ENCODE peak calls at places on chromosomes 16 and 17, in six cellular contexts. One of them, this sample, is unnamed.

GRCh38 chr17:21365016-21365415 is 11.1 kb upstream of the KCNJ12 start:
- DNase-seq in smooth muscle cell of the brain vasculature: no peak
- DNase-seq in NCI-H146: no peak
- DNase-seq in mesendoderm: no peak
- DNase-seq in RWPE1: no peak
- DNase-seq in astrocyte of the hippocampus: no peak
- DNase-seq in this sample: no peak

GRCh38 chr16:70682239-70683145 is 3.4 kb downstream of the MTSS2 start:
- DNase-seq in smooth muscle cell of the brain vasculature: no peak
- DNase-seq in NCI-H146: no peak
- DNase-seq in mesendoderm: peak
- DNase-seq in RWPE1: no peak
- DNase-seq in astrocyte of the hippocampus: no peak
- DNase-seq in this sample: no peak

GRCh38 chr16:59633996-59634579 is 900.0 kb upstream of the GOT2 start:
- DNase-seq in smooth muscle cell of the brain vasculature: no peak
- DNase-seq in NCI-H146: no peak
- DNase-seq in mesendoderm: no peak
- DNase-seq in RWPE1: no peak
- DNase-seq in astrocyte of the hippocampus: peak
- DNase-seq in this sample: peak

GRCh38 chr16:27444015-27444414 is 42.0 kb downstream of the IL21R start:
- DNase-seq in smooth muscle cell of the brain vasculature: no peak
- DNase-seq in NCI-H146: no peak
- DNase-seq in mesendoderm: no peak
- DNase-seq in RWPE1: peak
- DNase-seq in astrocyte of the hippocampus: peak
- DNase-seq in this sample: peak

GRCh38 chr16:89375021-89375420 is 115.3 kb downstream of the ANKRD11 start:
- DNase-seq in smooth muscle cell of the brain vasculature: no peak
- DNase-seq in NCI-H146: no peak
- DNase-seq in mesendoderm: no peak
- DNase-seq in RWPE1: no peak
- DNase-seq in astrocyte of the hippocampus: no peak
- DNase-seq in this sample: no peak

GRCh38 chr17:17890773-17891759 is 54.3 kb upstream of the SREBF1 start:
- DNase-seq in smooth muscle cell of the brain vasculature: peak
- DNase-seq in NCI-H146: peak
- DNase-seq in mesendoderm: peak
- DNase-seq in RWPE1: peak
- DNase-seq in astrocyte of the hippocampus: peak
- DNase-seq in this sample: peak

GRCh38 chr17:15261818-15262290 is 3.3 kb downstream of the PMP22 start:
- DNase-seq in smooth muscle cell of the brain vasculature: no peak
- DNase-seq in NCI-H146: no peak
- DNase-seq in mesendoderm: peak
- DNase-seq in RWPE1: no peak
- DNase-seq in astrocyte of the hippocampus: peak
- DNase-seq in this sample: no peak

GRCh38 chr16:88549671-88550643 is 20.2 kb upstream of the ZC3H18 start:
- DNase-seq in smooth muscle cell of the brain vasculature: no peak
- DNase-seq in NCI-H146: no peak
- DNase-seq in mesendoderm: no peak
- DNase-seq in RWPE1: no peak
- DNase-seq in astrocyte of the hippocampus: no peak
- DNase-seq in this sample: no peak

GRCh38 chr16:5252800-5253199 is 155.2 kb upstream of the EEF2KMT start:
- DNase-seq in smooth muscle cell of the brain vasculature: no peak
- DNase-seq in NCI-H146: no peak
- DNase-seq in mesendoderm: no peak
- DNase-seq in RWPE1: no peak
- DNase-seq in astrocyte of the hippocampus: no peak
- DNase-seq in this sample: no peak

GRCh38 chr16:76583466-76583865 is 306.3 kb downstream of the CNTNAP4 start:
- DNase-seq in smooth muscle cell of the brain vasculature: no peak
- DNase-seq in NCI-H146: peak
- DNase-seq in mesendoderm: no peak
- DNase-seq in RWPE1: no peak
- DNase-seq in astrocyte of the hippocampus: peak
- DNase-seq in this sample: no peak

GRCh38 chr16:719815-720506 is 985 bp upstream of the ANTKMT start:
- DNase-seq in smooth muscle cell of the brain vasculature: no peak
- DNase-seq in NCI-H146: peak
- DNase-seq in mesendoderm: no peak
- DNase-seq in RWPE1: no peak
- DNase-seq in astrocyte of the hippocampus: no peak
- DNase-seq in this sample: no peak

GRCh38 chr16:25060920-25061319 is 45.8 kb upstream of the ARHGAP17 start:
- DNase-seq in smooth muscle cell of the brain vasculature: no peak
- DNase-seq in NCI-H146: no peak
- DNase-seq in mesendoderm: no peak
- DNase-seq in RWPE1: no peak
- DNase-seq in astrocyte of the hippocampus: no peak
- DNase-seq in this sample: no peak

GRCh38 chr16:65002265-65002664 is 119.6 kb downstream of the CDH11 start:
- DNase-seq in smooth muscle cell of the brain vasculature: no peak
- DNase-seq in NCI-H146: no peak
- DNase-seq in mesendoderm: no peak
- DNase-seq in RWPE1: no peak
- DNase-seq in astrocyte of the hippocampus: peak
- DNase-seq in this sample: peak

GRCh38 chr16:20897253-20897896 is 2.8 kb downstream of the DCUN1D3 start:
- DNase-seq in smooth muscle cell of the brain vasculature: no peak
- DNase-seq in NCI-H146: no peak
- DNase-seq in mesendoderm: no peak
- DNase-seq in RWPE1: peak
- DNase-seq in astrocyte of the hippocampus: no peak
- DNase-seq in this sample: peak

GRCh38 chr16:57997176-57997527 is 3.3 kb downstream of the ZNF319 start:
- DNase-seq in smooth muscle cell of the brain vasculature: no peak
- DNase-seq in NCI-H146: no peak
- DNase-seq in mesendoderm: no peak
- DNase-seq in RWPE1: no peak
- DNase-seq in astrocyte of the hippocampus: no peak
- DNase-seq in this sample: no peak

GRCh38 chr17:55159251-55159650 is 105.5 kb upstream of the HLF start:
- DNase-seq in smooth muscle cell of the brain vasculature: no peak
- DNase-seq in NCI-H146: no peak
- DNase-seq in mesendoderm: no peak
- DNase-seq in RWPE1: no peak
- DNase-seq in astrocyte of the hippocampus: peak
- DNase-seq in this sample: no peak